ENCODE peak calls at places on chromosomes 1 and 21, in ten cellular contexts. E is prostate gland; W is aorta; K is sciatic nerve; F is glomerular endothelial cell; G is nephron progenitor cell; D is A172; Z is NCI-H2081; L is stimulated activated naive CD8-positive, alpha-beta T cell treated with anti-CD3 and anti-CD28 coated beads, Interleukin-15, amount 100 ng/mL, for 72 hours; J is activated CD4-positive, alpha-beta T cell treated with anti-CD3 and anti-CD28 coated beads for 36 hours. R is an unnamed sample.

GRCh38 chr1:52645261-52645660 is 12.3 kb downstream of the SHISAL2A start:
- DNase-seq in Z (no peak), L (no peak), D (no peak), K (no peak), J (no peak), W (no peak), E (no peak), F (no peak), G (no peak), R (no peak)

GRCh38 chr1:54764922-54765561 is 719 bp upstream of the PARS2 start:
- DNase-seq in D (no peak), K (no peak), L (no peak), W (no peak), F (no peak), Z (no peak), G (no peak), E (no peak), J (no peak), R (no peak)

GRCh38 chr1:116273042-116273783 is 99.8 kb upstream of the ATP1A1 start:
- DNase-seq in E (no peak), D (no peak), Z (no peak), L (no peak), W (no peak), G (no peak), J (no peak), K (no peak), F (no peak), R (no peak)

GRCh38 chr1:241411776-241412338 is 54.9 kb upstream of the RGS7 start:
- DNase-seq in F (no peak), K (no peak), G (no peak), L (no peak), D (peak), E (no peak), Z (no peak), J (no peak), W (no peak), R (no peak)

GRCh38 chr1:187509091-187509490 is 680.3 kb downstream of the PLA2G4A start:
- DNase-seq in Z (no peak), J (no peak), F (no peak), D (peak), E (no peak), K (no peak), W (no peak), G (no peak), L (no peak), R (no peak)

GRCh38 chr1:110215621-110216020 is 5.5 kb downstream of the KCNC4 start:
- DNase-seq in Z (no peak), G (no peak), J (no peak), K (no peak), F (no peak), E (no peak), D (no peak), L (no peak), W (no peak), R (no peak)

GRCh38 chr1:160776178-160776577 is 19.8 kb upstream of the LY9 start:
- DNase-seq in K (no peak), F (no peak), Z (no peak), G (no peak), W (no peak), D (no peak), L (no peak), E (no peak), J (no peak), R (no peak)

GRCh38 chr21:45410151-45410864 is 5.3 kb downstream of the COL18A1 start:
- DNase-seq in J (no peak), F (no peak), L (no peak), Z (no peak), W (peak), K (no peak), G (no peak), D (no peak), E (no peak), R (no peak)

GRCh38 chr1:214317734-214318133 is 36.8 kb downstream of the SMYD2 start:
- DNase-seq in L (no peak), K (no peak), E (no peak), F (no peak), G (no peak), Z (no peak), J (no peak), W (no peak), D (no peak), R (no peak)

GRCh38 chr1:67833595-67833926 is 294 bp upstream of the GNG12 start:
- DNase-seq in E (peak), F (no peak), G (no peak), W (peak), L (no peak), K (no peak), Z (no peak), J (no peak), D (no peak), R (no peak)

GRCh38 chr1:222618001-222618879 is at the start of gene MIA3:
- DNase-seq in K (peak), Z (peak), E (peak), L (peak), W (peak), G (peak), J (peak), D (no peak), F (no peak), R (peak)

GRCh38 chr1:6491480-6491962 is at the start of gene PLEKHG5:
- DNase-seq in Z (no peak), J (peak), K (no peak), D (peak), W (no peak), F (no peak), G (no peak), E (no peak), L (no peak), R (no peak)

GRCh38 chr1:116765962-116766361 is 11.7 kb downstream of the CD2 start:
- DNase-seq in L (no peak), K (no peak), D (no peak), Z (no peak), E (no peak), G (no peak), W (no peak), J (no peak), F (no peak), R (no peak)

GRCh38 chr1:165726169-165726568 is 27.8 kb upstream of the ALDH9A1 start:
- DNase-seq in D (no peak), J (no peak), L (no peak), W (no peak), G (no peak), E (no peak), Z (no peak), K (no peak), F (no peak), R (no peak)

GRCh38 chr1:71770121-71770520 is 512.2 kb downstream of the NEGR1 start:
- DNase-seq in K (no peak), G (no peak), F (no peak), W (no peak), L (no peak), D (peak), E (no peak), Z (no peak), J (no peak), R (no peak)